ENCODE peak calls at places on chromosomes 13 and 19, in nine cellular contexts. V, N, P, B, E, J, K, U and W are unnamed samples.
A peak's percentile ranks its signal among the peaks of the same experiment; 100 is the strongest.

GRCh38 chr19:58353717-58354477 is 605 bp upstream of the A1BG start:
- DNase-seq in K (no peak), V (no peak), N (no peak), P (no peak), B (no peak), U (no peak), E (no peak), J (no peak), W (no peak)

GRCh38 chr19:46466536-46467199 is 4.7 kb downstream of the PNMA8A start:
- DNase-seq in N (no peak), E (peak; percentile 88), U (no peak), V (peak; percentile 89), J (no peak), P (no peak), K (no peak), B (no peak), W (no peak)

GRCh38 chr13:25232937-25233515 is 54.3 kb downstream of the MTMR6 start:
- DNase-seq in N (no peak), P (no peak), V (peak; percentile 53), J (no peak), E (no peak), K (no peak), U (no peak), B (peak; percentile 42), W (no peak)

GRCh38 chr13:107767119-107767518 is 448.2 kb downstream of the LIG4 start:
- DNase-seq in P (no peak), N (no peak), E (no peak), J (no peak), U (no peak), B (peak; percentile 82), K (no peak), V (no peak), W (no peak)

GRCh38 chr13:68048802-68049359 is 818.7 kb upstream of the PCDH9 start:
- DNase-seq in V (no peak), P (no peak), K (no peak), U (no peak), J (no peak), B (no peak), E (no peak), N (no peak), W (no peak)

GRCh38 chr19:43628646-43629326 is 9.4 kb upstream of the ZNF428 start:
- DNase-seq in J (no peak), U (no peak), P (no peak), N (no peak), V (no peak), B (no peak), K (no peak), E (no peak), W (no peak)

GRCh38 chr13:22422712-22423111 is 751.8 kb downstream of the FGF9 start:
- DNase-seq in E (no peak), P (no peak), N (no peak), K (no peak), B (no peak), V (no peak), U (no peak), J (no peak), W (no peak)

GRCh38 chr13:59534806-59535205 is 628.9 kb downstream of the DIAPH3 start:
- DNase-seq in B (no peak), P (no peak), E (no peak), N (no peak), K (no peak), U (no peak), V (no peak), J (no peak), W (no peak)

GRCh38 chr13:73521291-73521626 is 462.5 kb downstream of the KLF5 start:
- DNase-seq in J (no peak), E (no peak), B (no peak), N (no peak), U (no peak), K (no peak), V (no peak), P (no peak), W (no peak)

GRCh38 chr13:113855931-113856715 is 7.8 kb downstream of the GAS6 start:
- DNase-seq in N (no peak), P (no peak), B (no peak), U (no peak), K (peak; percentile 33), E (no peak), J (peak; percentile 39), V (no peak), W (no peak)

GRCh38 chr19:57788114-57788692 is 18.7 kb downstream of the ZNF586 start:
- DNase-seq in V (no peak), P (no peak), N (no peak), K (no peak), E (no peak), B (no peak), J (no peak), U (no peak), W (no peak)

GRCh38 chr13:29688193-29688592 is 92.7 kb upstream of the SLC7A1 start:
- DNase-seq in K (no peak), N (no peak), J (no peak), U (no peak), V (no peak), P (no peak), E (no peak), B (no peak), W (no peak)

GRCh38 chr19:5394907-5395505 is 54.4 kb upstream of the PTPRS start:
- DNase-seq in B (no peak), U (no peak), V (no peak), K (peak; percentile 72), N (no peak), J (no peak), P (no peak), E (no peak), W (no peak)

GRCh38 chr13:40370662-40371061 is 295.8 kb downstream of the FOXO1 start:
- DNase-seq in V (no peak), P (no peak), N (no peak), B (no peak), E (no peak), U (no peak), J (no peak), K (no peak), W (no peak)

GRCh38 chr13:86554066-86554465 is 754.8 kb upstream of the SLITRK6 start:
- DNase-seq in J (no peak), U (no peak), K (no peak), V (no peak), B (no peak), P (no peak), E (no peak), N (no peak), W (no peak)

GRCh38 chr13:41222259-41222852 is 28.0 kb upstream of the KBTBD7 start:
- DNase-seq in U (peak; percentile 38), E (peak; percentile 23), P (peak; percentile 37), B (peak; percentile 75), K (peak; percentile 62), N (peak; percentile 50), J (no peak), V (peak; percentile 71), W (peak; percentile 16)

GRCh38 chr19:17775991-17776803 is 18.7 kb upstream of the B3GNT3 start:
- DNase-seq in V (peak; percentile 62), J (no peak), E (no peak), U (no peak), P (no peak), K (no peak), B (no peak), N (no peak), W (no peak)

GRCh38 chr13:86986448-86986847 is 684.7 kb upstream of the SLITRK5 start:
- DNase-seq in B (peak; percentile 16), N (no peak), P (no peak), J (no peak), U (no peak), E (peak; percentile 59), V (no peak), K (no peak), W (peak; percentile 17)

GRCh38 chr19:44598880-44599279 is 14.5 kb upstream of the IGSF23 start:
- DNase-seq in K (no peak), E (no peak), P (no peak), N (no peak), J (no peak), V (no peak), B (peak; percentile 43), U (no peak), W (no peak)

GRCh38 chr19:33440682-33441081 is 67.2 kb downstream of the CEBPG start:
- DNase-seq in B (no peak), K (no peak), V (no peak), N (no peak), P (no peak), J (no peak), E (no peak), U (no peak), W (no peak)

GRCh38 chr19:24063312-24063711 is 23.7 kb upstream of the ZNF254 start:
- DNase-seq in U (no peak), E (no peak), J (no peak), V (no peak), K (no peak), P (no peak), B (no peak), N (no peak), W (no peak)

GRCh38 chr13:51797664-51798488 is 6.1 kb downstream of the DHRS12 start:
- DNase-seq in B (peak; percentile 94), K (peak; percentile 55), P (peak; percentile 56), J (no peak), V (peak; percentile 67), E (peak; percentile 27), U (peak; percentile 63), N (peak; percentile 81), W (peak; percentile 68)

GRCh38 chr19:46862504-46862835 is 1.7 kb downstream of the ARHGAP35 start:
- DNase-seq in U (no peak), P (no peak), B (no peak), K (no peak), E (no peak), V (no peak), J (no peak), N (no peak), W (no peak)

GRCh38 chr19:35249848-35250711 is 1.3 kb downstream of the LSR start:
- DNase-seq in V (no peak), K (peak; percentile 39), U (no peak), E (no peak), J (no peak), P (peak; percentile 27), B (no peak), N (no peak), W (peak; percentile 4)
- H3K27ac ChIP-seq in V (no peak overlapping the region), K (no peak overlapping the region), U (no peak overlapping the region), E (no peak overlapping the region), J (peak overlapping the region; percentile 97), P (peak overlapping the region; percentile 94), B (no peak overlapping the region), N (no peak overlapping the region), W (peak overlapping the region; percentile 96)

GRCh38 chr19:16146112-16146511 is 2.6 kb downstream of the HSH2D start:
- DNase-seq in V (no peak), J (no peak), P (no peak), K (no peak), N (no peak), E (no peak), U (no peak), B (no peak), W (no peak)
- H3K27ac ChIP-seq in V (no peak overlapping the region), J (no peak overlapping the region), P (no peak overlapping the region), K (no peak overlapping the region), N (no peak overlapping the region), E (no peak overlapping the region), U (no peak overlapping the region), B (no peak overlapping the region), W (no peak overlapping the region)

GRCh38 chr13:99978781-99979452 is 2.7 kb upstream of the ZIC2 start:
- DNase-seq in N (no peak), U (no peak), P (no peak), E (no peak), B (peak; percentile 98), K (peak; percentile 84), J (no peak), V (no peak), W (peak; percentile 85)
- H3K27ac ChIP-seq in N (no peak overlapping the region), U (no peak overlapping the region), P (no peak overlapping the region), E (no peak overlapping the region), B (peak overlapping the region; percentile 95), K (no peak overlapping the region), J (no peak overlapping the region), V (no peak overlapping the region), W (peak overlapping the region; percentile 91)

GRCh38 chr19:52297601-52298358 is 811 bp downstream of the ZNF480 start:
- DNase-seq in V (peak; percentile 8), B (no peak), U (no peak), P (no peak), E (no peak), K (no peak), J (no peak), N (no peak), W (peak; percentile 50)
- H3K27ac ChIP-seq in V (peak overlapping the region; percentile 93), B (no peak overlapping the region), U (peak overlapping the region; percentile 87), P (peak overlapping the region; percentile 98), E (peak overlapping the region; percentile 84), K (no peak overlapping the region), J (peak overlapping the region; percentile 88), N (peak overlapping the region; percentile 72), W (peak overlapping the region; percentile 97)